ENCODE peak calls at places on chromosomes 16 and 17, in seven cellular contexts. J, U, B, N, X, S and K are unnamed samples.

GRCh38 chr16:80837421-80838263 is 33.2 kb upstream of the CDYL2 start:
- DNase-seq in S (no peak), X (no peak), J (no peak), U (no peak), N (no peak), B (peak; percentile 16), K (no peak)

GRCh38 chr17:3916013-3916696 is at the start of gene P2RX1:
- DNase-seq in B (no peak), U (no peak), J (no peak), N (no peak), S (no peak), X (no peak), K (no peak)

GRCh38 chr16:69048328-69049120 is 56.9 kb upstream of the HAS3 start:
- DNase-seq in U (peak; percentile 63), N (no peak), S (no peak), X (no peak), J (no peak), B (no peak), K (no peak)

GRCh38 chr16:67397812-67398545 is 4.7 kb upstream of the TPPP3 start:
- DNase-seq in N (no peak), U (no peak), X (no peak), B (no peak), J (no peak), S (no peak), K (no peak)

GRCh38 chr17:73064084-73064938 is 28.2 kb downstream of the SLC39A11 start:
- DNase-seq in J (no peak), B (no peak), X (no peak), N (no peak), U (no peak), S (no peak), K (no peak)

GRCh38 chr17:60390881-60391418 is 983 bp downstream of the USP32 start:
- DNase-seq in J (peak; percentile 59), S (no peak), U (no peak), X (no peak), N (no peak), B (peak; percentile 62), K (peak; percentile 74)

GRCh38 chr17:74096456-74096855 is 107.0 kb upstream of the RPL38 start:
- DNase-seq in S (no peak), N (no peak), B (no peak), U (no peak), J (no peak), X (no peak), K (no peak)

GRCh38 chr16:80123189-80123588 is 417.6 kb upstream of the DYNLRB2 start:
- DNase-seq in N (no peak), S (no peak), U (no peak), J (no peak), X (no peak), B (no peak), K (no peak)

GRCh38 chr17:30091771-30092170 is 24.8 kb upstream of the NSRP1 start:
- DNase-seq in J (no peak), N (no peak), U (peak; percentile 73), S (no peak), X (no peak), B (no peak), K (peak; percentile 77)

GRCh38 chr17:73091770-73092517 is 544 bp downstream of the SLC39A11 start:
- DNase-seq in X (no peak), N (no peak), J (peak; percentile 44), B (peak; percentile 22), U (peak; percentile 11), S (no peak), K (peak; percentile 58)

GRCh38 chr17:77735341-77736206 is 222.9 kb upstream of the TNRC6C start:
- DNase-seq in S (no peak), N (no peak), B (no peak), J (peak; percentile 42), X (no peak), U (no peak), K (no peak)

GRCh38 chr16:11977206-11978041 is 890 bp downstream of the SNX29 start:
- DNase-seq in X (no peak), B (no peak), S (no peak), N (no peak), J (no peak), U (peak; percentile 45), K (peak; percentile 81)

GRCh38 chr16:72349719-72350118 is 177.8 kb upstream of the PMFBP1 start:
- DNase-seq in N (no peak), J (no peak), X (no peak), S (no peak), B (no peak), U (no peak), K (no peak)

GRCh38 chr16:49332589-49333267 is 40.9 kb upstream of the C16orf78 start:
- DNase-seq in N (no peak), S (no peak), B (no peak), U (no peak), J (no peak), X (no peak), K (no peak)

GRCh38 chr16:66746682-66747081 is 4.7 kb downstream of the DYNC1LI2 start:
- DNase-seq in J (no peak), S (no peak), B (no peak), U (no peak), N (no peak), X (no peak), K (no peak)